ENCODE peak calls at places on chromosomes 3 and 15, in seven cellular contexts. K is heart left ventricle, L is endothelial cell of umbilical vein, U is tibial nerve, A is A549, N is sigmoid colon, C is stomach. P is an unnamed sample.

GRCh38 chr3:194296448-194296831 is 54.7 kb downstream of the CPN2 start:
- DNase-seq in K (no peak), C (no peak), U (no peak), L (peak), A (peak), N (peak), P (peak)

GRCh38 chr3:140845878-140846277 is 95.8 kb upstream of the SLC25A36 start:
- DNase-seq in K (no peak), A (no peak), N (no peak), L (no peak), U (no peak), C (no peak), P (no peak)

GRCh38 chr3:150385296-150386242 is 22.5 kb upstream of the TSC22D2 start:
- DNase-seq in U (no peak), A (no peak), C (no peak), L (no peak), N (no peak), K (no peak), P (no peak)

GRCh38 chr3:25432191-25432720 is 4.2 kb downstream of the RARB start:
- DNase-seq in A (no peak), L (peak), N (no peak), U (no peak), K (no peak), C (no peak), P (no peak)

GRCh38 chr3:189779166-189779565 is 148.0 kb downstream of the TP63 start:
- DNase-seq in C (no peak), K (no peak), A (no peak), U (no peak), L (no peak), N (no peak), P (no peak)

GRCh38 chr3:16890605-16891333 is 6.0 kb downstream of the PLCL2 start:
- DNase-seq in A (no peak), L (no peak), U (no peak), C (no peak), K (no peak), N (no peak), P (no peak)

GRCh38 chr3:33074217-33075067 is 22.5 kb downstream of the GLB1 start:
- DNase-seq in A (peak), N (no peak), C (peak), L (peak), U (peak), K (peak), P (peak)

GRCh38 chr3:184805351-184806038 is 6.5 kb upstream of the VPS8 start:
- DNase-seq in K (no peak), N (no peak), U (no peak), L (peak), A (no peak), C (no peak), P (no peak)

GRCh38 chr15:62896969-62897486 is 145.5 kb upstream of the TPM1 start:
- DNase-seq in U (peak), N (peak), A (peak), C (peak), L (peak), K (peak), P (peak)

GRCh38 chr3:98513136-98513535 is 9.6 kb downstream of the CLDND1 start:
- DNase-seq in K (no peak), L (no peak), C (no peak), N (no peak), A (peak), U (no peak), P (peak)

GRCh38 chr3:61466357-61466756 is 95.0 kb upstream of the PTPRG start:
- DNase-seq in U (no peak), C (no peak), L (no peak), A (no peak), K (peak), N (no peak), P (no peak)

GRCh38 chr15:68654786-68655560 is 76.2 kb downstream of the CORO2B start:
- DNase-seq in U (no peak), C (no peak), L (no peak), K (no peak), A (no peak), N (peak), P (no peak)

GRCh38 chr3:181952221-181952620 is 240.5 kb downstream of the SOX2 start:
- DNase-seq in A (no peak), L (no peak), K (no peak), N (no peak), C (no peak), U (no peak), P (no peak)

GRCh38 chr15:77118787-77119410 is 48.0 kb upstream of the TSPAN3 start:
- DNase-seq in K (peak), N (no peak), L (peak), A (peak), C (peak), U (peak), P (peak)

GRCh38 chr15:76398702-76399101 is 62.1 kb downstream of the ISL2 start:
- DNase-seq in L (no peak), K (no peak), C (no peak), A (no peak), U (no peak), N (no peak), P (no peak)

GRCh38 chr3:136334209-136334608 is 84.1 kb downstream of the PCCB start:
- DNase-seq in K (no peak), U (no peak), L (no peak), A (no peak), C (no peak), N (no peak), P (no peak)

GRCh38 chr15:67149859-67150824 is 84.7 kb downstream of the SMAD3 start:
- DNase-seq in N (peak), C (peak), A (peak), U (no peak), K (peak), L (peak), P (peak)

GRCh38 chr15:31504462-31504839 is 177.8 kb downstream of the KLF13 start:
- DNase-seq in K (no peak), L (no peak), U (no peak), C (no peak), A (no peak), N (no peak), P (no peak)

GRCh38 chr3:142498397-142499180 is 50.8 kb upstream of the XRN1 start:
- DNase-seq in N (no peak), A (no peak), K (no peak), L (no peak), U (no peak), C (no peak), P (no peak)

GRCh38 chr3:42874749-42875148 is 930 bp downstream of the CYP8B1 start:
- DNase-seq in N (no peak), U (no peak), L (no peak), K (no peak), C (no peak), A (no peak), P (no peak)

GRCh38 chr3:16326724-16327349 is 61.8 kb downstream of the OXNAD1 start:
- DNase-seq in C (no peak), A (no peak), N (no peak), L (no peak), U (no peak), K (no peak), P (no peak)

GRCh38 chr3:151171145-151171544 is 31.9 kb downstream of the GPR171 start:
- DNase-seq in K (no peak), N (peak), C (no peak), U (peak), L (no peak), A (no peak), P (no peak)

GRCh38 chr3:14280326-14280725 is 101.7 kb downstream of the LSM3 start:
- DNase-seq in L (no peak), C (no peak), U (no peak), N (no peak), K (no peak), A (no peak), P (no peak)

GRCh38 chr3:45582407-45582806 is 12.1 kb upstream of the LIMD1 start:
- DNase-seq in K (no peak), A (no peak), U (no peak), C (no peak), N (peak), L (no peak), P (no peak)

GRCh38 chr15:91694829-91695205 is 158.7 kb upstream of the SLCO3A1 start:
- DNase-seq in L (no peak), A (peak), C (no peak), U (peak), K (peak), N (peak), P (no peak)

GRCh38 chr3:108178676-108179075 is 43.5 kb downstream of the IFT57 start:
- DNase-seq in U (no peak), C (no peak), A (no peak), L (no peak), K (no peak), N (no peak), P (no peak)

GRCh38 chr3:78606756-78607155 is 1161.0 kb downstream of the ROBO1 start:
- DNase-seq in C (no peak), N (no peak), U (no peak), L (no peak), A (no peak), K (no peak), P (no peak)

GRCh38 chr3:194389269-194389668 is 9.8 kb downstream of the GP5 start:
- DNase-seq in N (no peak), K (no peak), L (no peak), C (no peak), U (no peak), A (no peak), P (no peak)

GRCh38 chr15:53072077-53072476 is 281.9 kb upstream of the ONECUT1 start:
- DNase-seq in A (peak), K (peak), L (peak), C (peak), N (no peak), U (no peak), P (peak)

GRCh38 chr15:90080818-90081382 is 21.4 kb downstream of the IDH2 start:
- DNase-seq in N (no peak), L (no peak), A (no peak), U (no peak), C (no peak), K (no peak), P (no peak)

GRCh38 chr3:9761919-9762318 is 7.8 kb downstream of the CAMK1 start:
- DNase-seq in C (no peak), A (no peak), N (no peak), K (no peak), L (no peak), U (no peak), P (no peak)

GRCh38 chr15:29061746-29062660 is 176.2 kb downstream of the APBA2 start:
- DNase-seq in N (no peak), K (no peak), A (no peak), C (no peak), U (no peak), L (no peak), P (no peak)

GRCh38 chr15:29440541-29440940 is 170.9 kb upstream of the NSMCE3 start:
- DNase-seq in C (no peak), K (no peak), A (no peak), L (no peak), N (no peak), U (no peak), P (no peak)

GRCh38 chr15:29924750-29925149 is 102.5 kb upstream of the TJP1 start:
- DNase-seq in L (peak), A (peak), N (no peak), K (peak), U (no peak), C (no peak), P (peak)

GRCh38 chr3:97228966-97229365 is 414.6 kb downstream of the EPHA6 start:
- DNase-seq in C (no peak), L (no peak), A (no peak), N (no peak), K (no peak), U (no peak), P (no peak)

GRCh38 chr15:67979281-67979680 is 74.8 kb upstream of the PIAS1 start:
- DNase-seq in K (no peak), L (no peak), A (no peak), C (no peak), N (no peak), U (no peak), P (no peak)

GRCh38 chr3:102400766-102401165 is 34.0 kb upstream of the ZPLD1 start:
- DNase-seq in N (no peak), C (no peak), L (peak), U (no peak), K (no peak), A (no peak), P (peak)

GRCh38 chr15:49887604-49888340 is 231.3 kb downstream of the ATP8B4 start:
- DNase-seq in L (no peak), N (no peak), A (no peak), C (no peak), K (no peak), U (no peak), P (no peak)

GRCh38 chr15:59680346-59680745 is 8.8 kb downstream of the BNIP2 start:
- DNase-seq in N (no peak), L (no peak), K (no peak), C (no peak), U (no peak), A (no peak), P (no peak)

GRCh38 chr3:145259166-145259565 is 901.8 kb downstream of the PLOD2 start:
- DNase-seq in L (no peak), U (no peak), C (no peak), N (no peak), K (no peak), A (no peak), P (no peak)

DNA sequence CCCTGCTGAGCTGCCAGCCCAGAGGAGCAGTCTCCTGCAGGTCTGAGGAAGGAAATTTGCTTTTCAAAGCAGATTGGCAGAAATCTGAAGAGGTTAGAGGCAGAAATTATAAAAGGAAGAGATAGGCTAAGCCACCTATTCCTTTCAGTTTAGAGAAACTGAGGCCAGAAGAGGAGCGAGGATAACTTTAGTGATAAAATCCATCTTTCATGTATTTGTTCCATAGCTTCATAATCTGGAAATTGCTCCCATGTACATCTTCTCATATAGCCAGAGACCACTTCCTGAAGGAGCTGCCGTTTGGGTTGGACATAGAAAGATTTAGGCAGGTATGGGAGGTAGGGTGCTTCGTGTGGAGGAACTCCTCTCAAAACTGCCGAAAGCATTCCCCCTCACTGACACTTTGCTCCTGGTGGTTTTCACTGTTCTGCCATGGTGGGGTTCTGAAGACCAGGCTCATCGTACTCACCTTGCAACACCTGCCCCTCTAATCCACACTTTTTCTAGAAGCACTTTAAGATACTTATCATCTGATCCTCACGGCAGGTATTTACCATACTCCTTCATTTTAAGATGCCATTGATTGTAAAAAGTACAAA is 670 bp upstream of the ACAP2 start:
- DNase-seq in K (no peak), N (no peak), A (no peak), L (no peak), U (no peak), C (no peak), P (no peak)
- TF ChIP-seq POLR2A in K (no peak), N (no peak), A (peak), L (no peak), U (no peak), C (no peak), P (peak)

GRCh38 chr3:122793568-122794416 is at the start of gene HSPBAP1:
- DNase-seq in N (peak), K (peak), L (peak), U (peak), A (peak), C (peak), P (peak)
- TF ChIP-seq POLR2A in N (peak), K (peak), L (peak), U (peak), A (peak), C (no peak), P (peak)

GRCh38 chr3:132418916-132419315 is 1.6 kb downstream of the DNAJC13 start:
- DNase-seq in A (no peak), K (no peak), N (no peak), U (no peak), C (no peak), L (peak), P (no peak)

GRCh38 chr3:132421832-132422231 is 4.5 kb downstream of the DNAJC13 start:
- DNase-seq in U (no peak), C (no peak), L (no peak), N (no peak), A (peak), K (no peak), P (no peak)

GRCh38 chr3:132414841-132415240 is 2.5 kb upstream of the DNAJC13 start:
- DNase-seq in L (no peak), U (no peak), C (no peak), A (no peak), N (no peak), K (no peak), P (no peak)

GRCh38 chr3:132416807-132417694 is at the start of gene DNAJC13:
- DNase-seq in K (peak), L (peak), U (peak), C (peak), N (peak), A (peak), P (peak)

GRCh38 chr3:132417695-132418520 is 606 bp downstream of the DNAJC13 start:
- DNase-seq in L (peak), A (peak), K (peak), N (peak), U (peak), C (peak), P (peak)
- TF ChIP-seq POLR2A in L (peak), A (no peak), K (no peak), N (no peak), U (no peak), C (no peak), P (peak)

GRCh38 chr3:120452816-120453215 is 2.0 kb upstream of the FSTL1 start:
- DNase-seq in A (no peak), N (no peak), C (no peak), K (no peak), L (no peak), U (no peak), P (no peak)

GRCh38 chr3:120451670-120452220 is 953 bp upstream of the FSTL1 start:
- DNase-seq in C (no peak), N (no peak), K (no peak), U (peak), L (no peak), A (no peak), P (no peak)

GRCh38 chr3:120450261-120450913 is 405 bp downstream of the FSTL1 start:
- DNase-seq in N (peak), U (peak), C (peak), K (peak), A (peak), L (peak), P (no peak)

GRCh38 chr3:120449701-120450216 is 1.0 kb downstream of the FSTL1 start:
- DNase-seq in A (no peak), N (peak), K (no peak), C (no peak), L (peak), U (peak), P (no peak)

GRCh38 chr3:120450914-120451669 is at the start of gene FSTL1:
- DNase-seq in C (no peak), N (peak), U (peak), L (peak), K (peak), A (no peak), P (peak)
- TF ChIP-seq POLR2A in C (no peak), N (peak), U (peak), L (peak), K (peak), A (peak), P (peak)

DNA sequence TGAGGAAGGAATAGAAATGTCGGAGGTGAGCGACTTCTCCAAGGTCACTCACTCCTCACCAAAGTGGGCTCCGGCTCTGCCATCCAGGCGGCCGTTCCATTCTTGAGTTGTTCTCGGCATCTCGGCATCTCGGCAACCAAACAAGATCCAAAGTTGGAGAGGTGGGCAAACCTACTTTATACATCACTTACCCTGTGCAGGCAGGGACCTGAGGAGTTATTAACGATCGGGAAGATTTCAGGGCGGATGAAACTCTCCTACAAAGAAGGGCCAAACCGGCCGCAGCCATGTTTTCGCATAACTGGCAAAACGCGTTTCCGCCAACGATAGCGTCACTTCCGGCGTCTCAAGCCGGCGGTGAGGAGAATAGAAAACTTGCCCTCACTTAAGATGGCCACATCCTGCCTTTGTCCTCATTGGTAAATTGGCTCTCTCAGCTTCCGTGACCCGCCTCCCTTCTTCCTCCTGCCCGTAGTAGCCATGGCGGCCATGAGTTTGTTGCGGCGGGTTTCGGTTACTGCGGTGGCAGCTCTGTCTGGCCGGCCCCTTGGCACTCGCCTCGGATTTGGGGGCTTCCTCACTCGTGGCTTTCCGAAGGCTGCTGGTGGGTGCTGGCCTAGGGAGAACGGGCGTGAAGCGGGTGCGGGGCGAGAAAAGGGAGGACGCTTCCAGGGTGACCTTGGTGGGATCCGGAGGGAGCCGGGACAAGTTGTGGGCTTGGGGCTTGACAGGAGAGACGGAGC is at the start of the genes MRPL47 and NDUFB5:
- DNase-seq in C (peak), K (peak), L (peak), U (peak), N (peak), A (peak), P (peak)
- TF ChIP-seq POLR2A in C (no peak), K (peak), L (peak), U (peak), N (peak), A (peak), P (peak)

P was measured in H54.